ENCODE peak calls at places on chromosomes 2 and 18, in nine cellular contexts. E is BE2C, T is adrenal gland, P is psoas muscle, J is AG04450, H is AG10803, L is BJ, Q is cardiac muscle cell, Z is spleen. K is an unnamed sample.

GRCh38 chr2:73112913-73113633 is at the start of gene RAB11FIP5:
- DNase-seq in E (peak), T (peak), P (peak), J (peak), H (peak), L (no peak), Q (peak), Z (peak), K (peak)

GRCh38 chr18:46660955-46661749 is 4.1 kb upstream of the LOXHD1 start:
- DNase-seq in E (peak), T (peak), P (no peak), J (no peak), H (peak), L (no peak), Q (peak), Z (peak), K (no peak)

GRCh38 chr18:45828917-45829811 is 3.7 kb downstream of the SIGLEC15 start:
- DNase-seq in E (no peak), T (no peak), P (no peak), J (no peak), H (no peak), L (no peak), Q (peak), Z (peak), K (no peak)

GRCh38 chr2:81304154-81304830 is 999.7 kb upstream of the LRRTM1 start:
- DNase-seq in E (no peak), T (no peak), P (no peak), J (no peak), H (no peak), L (no peak), Q (no peak), Z (no peak), K (no peak)

GRCh38 chr2:235551965-235552364 is 58.1 kb downstream of the AGAP1 start:
- DNase-seq in E (peak), T (peak), P (peak), J (no peak), H (peak), L (no peak), Q (peak), Z (peak), K (peak)

GRCh38 chr2:237488901-237489860 is 2.1 kb downstream of the MLPH start:
- DNase-seq in E (no peak), T (no peak), P (no peak), J (no peak), H (peak), L (no peak), Q (no peak), Z (peak), K (no peak)

GRCh38 chr2:168478206-168478605 is 22.1 kb downstream of the CERS6 start:
- DNase-seq in E (no peak), T (no peak), P (no peak), J (no peak), H (no peak), L (no peak), Q (no peak), Z (no peak), K (no peak)

GRCh38 chr2:58137856-58138255 is 91.2 kb downstream of the VRK2 start:
- DNase-seq in E (no peak), T (peak), P (no peak), J (no peak), H (no peak), L (no peak), Q (peak), Z (no peak), K (no peak)

GRCh38 chr2:108235577-108235976 is 4.2 kb upstream of the SULT1C3 start:
- DNase-seq in E (no peak), T (no peak), P (no peak), J (no peak), H (no peak), L (no peak), Q (no peak), Z (no peak), K (no peak)

GRCh38 chr18:240175-240574 is 27.7 kb downstream of the THOC1 start:
- DNase-seq in E (no peak), T (no peak), P (no peak), J (no peak), H (no peak), L (no peak), Q (peak), Z (no peak), K (no peak)

GRCh38 chr2:231463698-231464575 is at the start of gene NCL:
- DNase-seq in E (peak), T (peak), P (peak), J (peak), H (peak), L (peak), Q (peak), Z (peak), K (peak)

GRCh38 chr2:226638576-226638975 is 161.0 kb downstream of the IRS1 start:
- DNase-seq in E (no peak), T (no peak), P (no peak), J (peak), H (no peak), L (no peak), Q (no peak), Z (no peak), K (no peak)

GRCh38 chr2:171862501-171862900 is 31.5 kb downstream of the SLC25A12 start:
- DNase-seq in E (no peak), T (no peak), P (no peak), J (no peak), H (no peak), L (no peak), Q (no peak), Z (no peak), K (no peak)

GRCh38 chr2:42877936-42878335 is 85.6 kb upstream of the HAAO start:
- DNase-seq in E (no peak), T (no peak), P (no peak), J (no peak), H (no peak), L (no peak), Q (no peak), Z (no peak), K (no peak)

GRCh38 chr2:241154915-241155314 is 4.6 kb downstream of the PPP1R7 start:
- DNase-seq in E (no peak), T (no peak), P (no peak), J (no peak), H (no peak), L (no peak), Q (no peak), Z (peak), K (no peak)

GRCh38 chr2:186325827-186326535 is 160.1 kb upstream of the ZC3H15 start:
- DNase-seq in E (no peak), T (no peak), P (no peak), J (no peak), H (no peak), L (no peak), Q (no peak), Z (no peak), K (no peak)

GRCh38 chr18:4125246-4125938 is 329.7 kb downstream of the DLGAP1 start:
- DNase-seq in E (no peak), T (no peak), P (peak), J (no peak), H (peak), L (no peak), Q (no peak), Z (no peak), K (no peak)

GRCh38 chr2:221948076-221948475 is 350.7 kb downstream of the PAX3 start:
- DNase-seq in E (no peak), T (no peak), P (no peak), J (no peak), H (no peak), L (no peak), Q (no peak), Z (no peak), K (no peak)

GRCh38 chr2:200042102-200042735 is 86.8 kb downstream of the MAIP1 start:
- DNase-seq in E (no peak), T (no peak), P (no peak), J (no peak), H (peak), L (peak), Q (no peak), Z (no peak), K (peak)

GRCh38 chr18:61949946-61950345 is 57.1 kb upstream of the RNF152 start:
- DNase-seq in E (no peak), T (no peak), P (peak), J (peak), H (peak), L (peak), Q (no peak), Z (no peak), K (no peak)

GRCh38 chr2:101432411-101433181 is 42.3 kb downstream of the RFX8 start:
- DNase-seq in E (no peak), T (no peak), P (peak), J (no peak), H (peak), L (no peak), Q (no peak), Z (no peak), K (no peak)

GRCh38 chr2:206274434-206275273 is at the start of gene ZDBF2:
- DNase-seq in E (peak), T (peak), P (peak), J (peak), H (peak), L (no peak), Q (peak), Z (peak), K (no peak)

GRCh38 chr2:143030127-143030526 is 99.1 kb upstream of the ARHGAP15 start:
- DNase-seq in E (no peak), T (no peak), P (no peak), J (no peak), H (no peak), L (no peak), Q (no peak), Z (no peak), K (no peak)

GRCh38 chr18:944440-944839 is 39.8 kb downstream of the ADCYAP1 start:
- DNase-seq in E (no peak), T (no peak), P (no peak), J (no peak), H (peak), L (peak), Q (no peak), Z (no peak), K (no peak)

GRCh38 chr2:8004250-8004681 is 677.6 kb upstream of the ID2 start:
- DNase-seq in E (no peak), T (peak), P (no peak), J (peak), H (peak), L (peak), Q (no peak), Z (no peak), K (peak)

GRCh38 chr2:18719978-18720775 is 130.8 kb upstream of the NT5C1B start:
- DNase-seq in E (peak), T (no peak), P (no peak), J (no peak), H (peak), L (peak), Q (no peak), Z (no peak), K (peak)

GRCh38 chr18:1014951-1015627 is 110.4 kb downstream of the ADCYAP1 start:
- DNase-seq in E (no peak), T (no peak), P (no peak), J (no peak), H (peak), L (no peak), Q (peak), Z (no peak), K (no peak)

GRCh38 chr18:48859311-48860275 is 91.2 kb downstream of the SMAD7 start:
- DNase-seq in E (peak), T (peak), P (peak), J (no peak), H (no peak), L (no peak), Q (peak), Z (peak), K (no peak)

DNA sequence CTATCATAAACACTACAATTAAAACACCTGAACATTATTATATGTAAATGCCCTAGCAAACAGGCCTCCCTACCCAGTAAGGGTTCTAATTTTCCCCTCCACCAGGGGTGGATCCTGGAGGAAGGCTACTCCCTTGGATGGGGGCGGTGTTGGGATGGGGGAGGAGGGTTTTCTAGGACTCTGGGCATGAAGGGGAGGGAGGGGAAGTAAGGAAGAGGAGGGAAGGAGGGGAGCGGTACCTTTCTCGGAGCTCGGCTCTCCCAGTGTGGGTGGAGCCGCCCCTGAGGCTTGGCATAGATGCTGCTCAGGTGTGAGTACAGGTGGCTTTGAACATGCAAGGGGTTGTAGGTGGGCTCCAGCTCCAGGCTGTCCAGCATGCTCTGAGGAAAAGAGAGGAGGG is 5.4 kb downstream of the DOK1 start:
- DNase-seq in E (no peak), T (no peak), P (no peak), J (no peak), H (no peak), L (no peak), Q (no peak), Z (no peak), K (no peak)
- TF ChIP-seq CTCF in E (no peak), T (no peak), P (no peak), J (no peak), H (no peak), L (no peak), Q (no peak), Z (no peak), K (no peak)

DNA sequence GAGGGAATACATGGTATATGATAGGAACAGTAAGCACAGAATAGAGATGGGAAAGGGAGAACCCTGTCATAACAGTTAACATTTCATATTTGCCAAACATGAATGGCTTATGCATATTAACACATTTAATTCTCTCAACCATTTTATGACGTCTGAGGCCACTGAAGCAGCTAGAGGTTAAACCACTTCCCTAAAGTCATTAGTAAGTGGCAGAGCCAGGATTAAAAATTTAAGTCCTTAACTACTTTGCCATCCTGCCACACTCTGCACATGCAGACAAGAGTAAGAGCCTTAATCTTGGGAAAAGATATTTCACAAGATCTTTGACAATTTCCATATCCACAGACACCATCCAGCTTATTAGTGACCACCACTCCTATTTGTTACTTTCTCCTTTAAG is 2.1 kb downstream of the LIPT1 start:
- DNase-seq in E (no peak), T (no peak), P (no peak), J (no peak), H (no peak), L (no peak), Q (no peak), Z (no peak), K (no peak)
- H3K4me3 ChIP-seq in E (no peak), T (no peak), P (no peak), J (no peak), H (no peak), L (no peak), Q (no peak), Z (peak), K (no peak)

GRCh38 chr2:96549967-96550786 is 13.6 kb downstream of the ARID5A start:
- DNase-seq in E (no peak), T (peak), P (peak), J (no peak), H (no peak), L (no peak), Q (peak), Z (peak), K (no peak)
- TF ChIP-seq CTCF in E (no peak), T (peak), P (peak), J (no peak), H (no peak), L (peak), Q (peak), Z (no peak), K (no peak)

GRCh38 chr2:180349809-180350208 is 342.7 kb upstream of the CWC22 start:
- DNase-seq in E (no peak), T (no peak), P (no peak), J (no peak), H (no peak), L (no peak), Q (no peak), Z (no peak), K (no peak)
- H3K4me3 ChIP-seq in E (no peak), T (no peak), P (no peak), J (no peak), H (no peak), L (no peak), Q (no peak), Z (no peak), K (no peak)

GRCh38 chr2:179130560-179130959 is 80.6 kb upstream of the CCDC141 start:
- DNase-seq in E (no peak), T (no peak), P (no peak), J (no peak), H (no peak), L (no peak), Q (no peak), Z (no peak), K (no peak)
- TF ChIP-seq CTCF in E (no peak), T (no peak), P (no peak), J (no peak), H (no peak), L (no peak), Q (no peak), Z (no peak), K (no peak)

GRCh38 chr2:36964496-36965058 is 1.8 kb downstream of the STRN start:
- DNase-seq in E (no peak), T (no peak), P (no peak), J (no peak), H (no peak), L (no peak), Q (no peak), Z (no peak), K (no peak)
- H3K4me3 ChIP-seq in E (peak), T (peak), P (peak), J (peak), H (peak), L (no peak), Q (peak), Z (peak), K (peak)

GRCh38 chr18:12599543-12599942 is 58.4 kb downstream of the SPIRE1 start:
- DNase-seq in E (no peak), T (no peak), P (no peak), J (no peak), H (no peak), L (no peak), Q (no peak), Z (no peak), K (no peak)

GRCh38 chr18:12606592-12607315 is 51.2 kb downstream of the SPIRE1 start:
- DNase-seq in E (no peak), T (no peak), P (no peak), J (peak), H (peak), L (no peak), Q (no peak), Z (no peak), K (peak)

GRCh38 chr18:12599966-12600365 is 57.9 kb downstream of the SPIRE1 start:
- DNase-seq in E (no peak), T (no peak), P (no peak), J (no peak), H (no peak), L (no peak), Q (no peak), Z (no peak), K (no peak)

GRCh38 chr18:12608292-12608691 is 49.6 kb downstream of the SPIRE1 start:
- DNase-seq in E (no peak), T (no peak), P (no peak), J (no peak), H (peak), L (no peak), Q (no peak), Z (no peak), K (no peak)

GRCh38 chr18:12604445-12605007 is 53.4 kb downstream of the SPIRE1 start:
- DNase-seq in E (no peak), T (no peak), P (no peak), J (no peak), H (no peak), L (no peak), Q (no peak), Z (no peak), K (no peak)
- TF ChIP-seq CTCF in E (no peak), T (no peak), P (no peak), J (no peak), H (no peak), L (no peak), Q (peak), Z (no peak), K (no peak)

K was measured in AG09309.